ENCODE peak calls at places on chromosomes 3 and 15, in five cellular contexts. One of them, this sample, is unnamed.

GRCh38 chr15:52419494-52419893 is 109.2 kb downstream of the MYO5A start:
- DNase-seq in ureter: no peak
- DNase-seq in NCI-H2081 treated with DMSO at 0.1 percent for 48 hours: no peak
- DNase-seq in cardiac muscle cell: no peak
- DNase-seq in activated CD8-positive, alpha-beta memory T cell treated with anti-CD3 and anti-CD28 coated beads for 4 hours: no peak
- DNase-seq in this sample: no peak

GRCh38 chr3:77320514-77320913 is 280.6 kb downstream of the ROBO2 start:
- DNase-seq in ureter: no peak
- DNase-seq in cardiac muscle cell: peak; percentile 62
- DNase-seq in activated CD8-positive, alpha-beta memory T cell treated with anti-CD3 and anti-CD28 coated beads for 4 hours: no peak
- DNase-seq in NCI-H2081 treated with DMSO at 0.1 percent for 48 hours: no peak
- DNase-seq in this sample: no peak

GRCh38 chr3:146431240-146431639 is 38.1 kb downstream of the PLSCR2 start:
- DNase-seq in NCI-H2081 treated with DMSO at 0.1 percent for 48 hours: no peak
- DNase-seq in activated CD8-positive, alpha-beta memory T cell treated with anti-CD3 and anti-CD28 coated beads for 4 hours: no peak
- DNase-seq in cardiac muscle cell: no peak
- DNase-seq in ureter: no peak
- DNase-seq in this sample: no peak

GRCh38 chr15:31405200-31405929 is 78.7 kb downstream of the KLF13 start:
- DNase-seq in NCI-H2081 treated with DMSO at 0.1 percent for 48 hours: no peak
- DNase-seq in cardiac muscle cell: no peak
- DNase-seq in activated CD8-positive, alpha-beta memory T cell treated with anti-CD3 and anti-CD28 coated beads for 4 hours: no peak
- DNase-seq in ureter: no peak
- DNase-seq in this sample: no peak

GRCh38 chr3:193777524-193777923 is 184.5 kb downstream of the OPA1 start:
- DNase-seq in activated CD8-positive, alpha-beta memory T cell treated with anti-CD3 and anti-CD28 coated beads for 4 hours: no peak
- DNase-seq in NCI-H2081 treated with DMSO at 0.1 percent for 48 hours: no peak
- DNase-seq in cardiac muscle cell: no peak
- DNase-seq in ureter: no peak
- DNase-seq in this sample: no peak

GRCh38 chr3:19765954-19766353 is 168.1 kb downstream of the EFHB start:
- DNase-seq in NCI-H2081 treated with DMSO at 0.1 percent for 48 hours: no peak
- DNase-seq in cardiac muscle cell: no peak
- DNase-seq in ureter: no peak
- DNase-seq in activated CD8-positive, alpha-beta memory T cell treated with anti-CD3 and anti-CD28 coated beads for 4 hours: no peak
- DNase-seq in this sample: no peak

GRCh38 chr3:141661229-141662196 is 76.6 kb upstream of the RNF7 start:
- DNase-seq in NCI-H2081 treated with DMSO at 0.1 percent for 48 hours: no peak
- DNase-seq in ureter: no peak
- DNase-seq in activated CD8-positive, alpha-beta memory T cell treated with anti-CD3 and anti-CD28 coated beads for 4 hours: no peak
- DNase-seq in cardiac muscle cell: no peak
- DNase-seq in this sample: no peak

GRCh38 chr3:4976109-4976508 is 3.1 kb upstream of the BHLHE40 start:
- DNase-seq in NCI-H2081 treated with DMSO at 0.1 percent for 48 hours: no peak
- DNase-seq in cardiac muscle cell: peak; percentile 78
- DNase-seq in ureter: no peak
- DNase-seq in activated CD8-positive, alpha-beta memory T cell treated with anti-CD3 and anti-CD28 coated beads for 4 hours: no peak
- DNase-seq in this sample: peak; percentile 70

GRCh38 chr3:73623996-73624362 is 762 bp downstream of the PDZRN3 start:
- DNase-seq in activated CD8-positive, alpha-beta memory T cell treated with anti-CD3 and anti-CD28 coated beads for 4 hours: no peak
- DNase-seq in NCI-H2081 treated with DMSO at 0.1 percent for 48 hours: no peak
- DNase-seq in ureter: peak; percentile 50
- DNase-seq in cardiac muscle cell: peak; percentile 79
- DNase-seq in this sample: no peak